ENCODE peak calls at places on chromosomes 5 and 9, in five cellular contexts. A is RWPE1; P is stimulated activated effector memory CD8-positive, alpha-beta T cell treated with anti-CD3 and anti-CD28 coated beads, Interleukin-12 subunit alpha, Interleukin-12 subunit beta, amount 100 ng/mL, for 72 hours; X is NCI-H1092; O is endothelial cell. Y is an unnamed sample.

GRCh38 chr5:1704676-1705075 is 95.0 kb downstream of the MRPL36 start:
- DNase-seq in P (no peak), X (no peak), A (no peak), O (no peak), Y (no peak)

GRCh38 chr9:12817702-12818101 is 42.9 kb downstream of the LURAP1L start:
- DNase-seq in A (peak), P (no peak), X (no peak), O (no peak), Y (peak)

GRCh38 chr5:170333161-170333909 is 35.8 kb upstream of the LCP2 start:
- DNase-seq in X (no peak), A (no peak), P (peak), O (no peak), Y (no peak)

GRCh38 chr9:134556531-134557068 is 85.0 kb upstream of the COL5A1 start:
- DNase-seq in A (no peak), X (no peak), O (no peak), P (no peak), Y (no peak)

GRCh38 chr5:67153292-67153691 is 43.3 kb downstream of the CD180 start:
- DNase-seq in A (no peak), O (no peak), X (no peak), P (no peak), Y (no peak)

GRCh38 chr9:36640982-36641381 is 68.3 kb downstream of the MELK start:
- DNase-seq in P (no peak), A (no peak), O (no peak), X (no peak), Y (no peak)

GRCh38 chr5:179777456-179777855 is 16.3 kb upstream of the LTC4S start:
- DNase-seq in X (no peak), A (no peak), O (no peak), P (no peak), Y (no peak)

GRCh38 chr5:14476791-14477435 is 104.7 kb upstream of the OTULINL start:
- DNase-seq in X (no peak), O (no peak), P (no peak), A (peak), Y (no peak)

GRCh38 chr9:95645992-95646391 is 129.2 kb upstream of the PTCH1 start:
- DNase-seq in A (peak), X (no peak), O (no peak), P (no peak), Y (no peak)

GRCh38 chr9:16121593-16121992 is 568.8 kb downstream of the CCDC171 start:
- DNase-seq in P (no peak), O (no peak), X (no peak), A (no peak), Y (no peak)

GRCh38 chr5:39951070-39951469 is 526.3 kb upstream of the DAB2 start:
- DNase-seq in O (no peak), A (no peak), P (no peak), X (no peak), Y (no peak)

GRCh38 chr5:74903165-74903787 is 37.1 kb upstream of the FAM169A start:
- DNase-seq in P (no peak), X (no peak), O (peak), A (peak), Y (peak)

GRCh38 chr5:181163487-181164075 is 16.2 kb downstream of the OR2V2 start:
- DNase-seq in O (no peak), P (no peak), A (no peak), X (no peak), Y (no peak)

GRCh38 chr5:30918171-30918570 is 275.3 kb upstream of the CDH6 start:
- DNase-seq in P (no peak), A (no peak), O (no peak), X (no peak), Y (no peak)

GRCh38 chr5:122493776-122494518 is 181.9 kb downstream of the SNCAIP start:
- DNase-seq in X (no peak), A (no peak), P (no peak), O (no peak), Y (no peak)

GRCh38 chr9:18208166-18209059 is 265.5 kb upstream of the ADAMTSL1 start:
- DNase-seq in A (peak), O (peak), X (peak), P (no peak), Y (peak)

GRCh38 chr9:5953743-5954707 is 61.4 kb downstream of the RANBP6 start:
- DNase-seq in O (no peak), X (no peak), P (no peak), A (no peak), Y (no peak)

GRCh38 chr9:81754245-81754644 is 64.9 kb upstream of the TLE1 start:
- DNase-seq in P (no peak), A (no peak), O (no peak), X (no peak), Y (no peak)

GRCh38 chr5:160903076-160903475 is 51.1 kb upstream of the ATP10B start:
- DNase-seq in P (no peak), A (no peak), O (no peak), X (no peak), Y (no peak)

GRCh38 chr9:35659340-35659739 is 1.2 kb downstream of the CCDC107 start:
- DNase-seq in A (no peak), X (no peak), O (no peak), P (no peak), Y (peak)

GRCh38 chr5:99807346-99807745 is 727.8 kb upstream of the FAM174A start:
- DNase-seq in A (no peak), O (no peak), P (no peak), X (no peak), Y (no peak)

GRCh38 chr5:159917919-159918487 is 1.7 kb downstream of the ADRA1B start:
- DNase-seq in A (no peak), O (no peak), P (no peak), X (no peak), Y (no peak)

GRCh38 chr9:137682431-137682991 is 63.7 kb downstream of the EHMT1 start:
- DNase-seq in O (no peak), X (no peak), P (no peak), A (no peak), Y (no peak)

GRCh38 chr5:80181618-80182211 is 74.1 kb downstream of the SERINC5 start:
- DNase-seq in X (no peak), O (no peak), P (no peak), A (peak), Y (peak)

GRCh38 chr9:93651521-93651950 is 75.2 kb downstream of the PHF2 start:
- DNase-seq in P (no peak), X (no peak), A (no peak), O (no peak), Y (no peak)

GRCh38 chr5:122263352-122264030 is 48.5 kb upstream of the SNCAIP start:
- DNase-seq in X (no peak), P (no peak), A (no peak), O (no peak), Y (no peak)

GRCh38 chr5:1297243-1297642 is 2.4 kb upstream of the TERT start:
- DNase-seq in O (no peak), P (no peak), X (no peak), A (no peak), Y (no peak)

GRCh38 chr9:2228132-2228531 is 213.0 kb downstream of the SMARCA2 start:
- DNase-seq in X (peak), O (peak), P (no peak), A (no peak), Y (no peak)

GRCh38 chr5:171315386-171315891 is 6.4 kb downstream of the TLX3 start:
- DNase-seq in X (no peak), P (no peak), O (no peak), A (no peak), Y (no peak)

GRCh38 chr9:88927510-88927909 is 63.8 kb upstream of the S1PR3 start:
- DNase-seq in A (no peak), O (no peak), X (no peak), P (no peak), Y (no peak)

GRCh38 chr9:93108301-93109041 is 12.5 kb downstream of the CARD19 start:
- DNase-seq in X (no peak), O (no peak), A (no peak), P (no peak), Y (no peak)

GRCh38 chr5:179769796-179770195 is 24.0 kb upstream of the LTC4S start:
- DNase-seq in A (no peak), P (no peak), O (no peak), X (no peak), Y (no peak)

GRCh38 chr5:95884021-95884333 is 61.5 kb upstream of the GLRX start:
- DNase-seq in P (no peak), A (peak), O (no peak), X (no peak), Y (no peak)

GRCh38 chr9:81588148-81588874 is 101.0 kb downstream of the TLE1 start:
- DNase-seq in P (no peak), A (peak), O (no peak), X (peak), Y (no peak)

GRCh38 chr9:121309833-121310425 is 42.0 kb downstream of the GSN start:
- DNase-seq in O (no peak), X (no peak), P (no peak), A (no peak), Y (no peak)

GRCh38 chr5:132065951-132066701 is 5.7 kb downstream of the IL3 start:
- DNase-seq in X (no peak), P (no peak), A (no peak), O (no peak), Y (no peak)

Y was measured in SW480.